ENCODE peak calls at places on chromosome 18, in five cellular contexts. B is trophoblast cell, Y is K562, N is fibroblast of lung, X is mammary epithelial cell. U is an unnamed sample.

GRCh38 chr18:22848618-22849017 is 84.5 kb upstream of the RBBP8 start:
- DNase-seq in B (peak; percentile 35), Y (no peak), N (peak; percentile 90), X (peak; percentile 83), U (peak; percentile 93)

GRCh38 chr18:55048892-55049291 is 89.6 kb upstream of the CCDC68 start:
- DNase-seq in B (peak; percentile 25), Y (no peak), N (peak; percentile 70), X (peak; percentile 35), U (peak; percentile 11)

GRCh38 chr18:45851196-45851925 is 25.9 kb downstream of the SIGLEC15 start:
- DNase-seq in B (no peak), Y (no peak), N (no peak), X (no peak), U (no peak)

GRCh38 chr18:67520276-67521035 is 3.9 kb upstream of the DSEL start:
- DNase-seq in B (peak; percentile 49), Y (no peak), N (peak; percentile 71), X (no peak), U (peak; percentile 93)

GRCh38 chr18:23723121-23723520 is 33.9 kb downstream of the LAMA3 start:
- DNase-seq in B (no peak), Y (no peak), N (peak; percentile 28), X (no peak), U (peak; percentile 39)

GRCh38 chr18:22457552-22457951 is 39.8 kb upstream of the CTAGE1 start:
- DNase-seq in B (no peak), Y (no peak), N (no peak), X (no peak), U (no peak)

GRCh38 chr18:5556317-5556974 is 12.6 kb upstream of the EPB41L3 start:
- DNase-seq in B (no peak), Y (no peak), N (peak; percentile 76), X (no peak), U (no peak)

GRCh38 chr18:65380986-65381385 is 369.8 kb upstream of the CDH7 start:
- DNase-seq in B (no peak), Y (no peak), N (no peak), X (no peak), U (no peak)

GRCh38 chr18:61199131-61199903 is 133.9 kb upstream of the CDH20 start:
- DNase-seq in B (peak; percentile 90), Y (no peak), N (peak; percentile 79), X (no peak), U (peak; percentile 79)

GRCh38 chr18:79515944-79516351 is 120.2 kb downstream of the NFATC1 start:
- DNase-seq in B (peak; percentile 65), Y (peak; percentile 27), N (no peak), X (no peak), U (no peak)

GRCh38 chr18:79680100-79680879 is 687 bp downstream of the CTDP1 start:
- DNase-seq in B (peak; percentile 65), Y (peak; percentile 38), N (peak; percentile 38), X (peak; percentile 44), U (peak; percentile 78)

GRCh38 chr18:26839609-26840008 is 25.9 kb downstream of the AQP4 start:
- DNase-seq in B (no peak), Y (no peak), N (no peak), X (no peak), U (no peak)

GRCh38 chr18:71237636-71238035 is 948.8 kb downstream of the SOCS6 start:
- DNase-seq in B (no peak), Y (no peak), N (no peak), X (no peak), U (no peak)

GRCh38 chr18:26993568-26993967 is 128.1 kb upstream of the AQP4 start:
- DNase-seq in B (no peak), Y (no peak), N (no peak), X (no peak), U (no peak)

GRCh38 chr18:58348517-58348916 is 280.4 kb downstream of the ALPK2 start:
- DNase-seq in B (no peak), Y (no peak), N (no peak), X (no peak), U (no peak)

GRCh38 chr18:23943104-23943503 is 71.5 kb upstream of the TTC39C start:
- DNase-seq in B (no peak), Y (no peak), N (no peak), X (no peak), U (no peak)

GRCh38 chr18:75293591-75293990 is 83.0 kb downstream of the TSHZ1 start:
- DNase-seq in B (peak; percentile 82), Y (no peak), N (peak; percentile 77), X (peak; percentile 9), U (no peak)

GRCh38 chr18:36831139-36831538 is 2.2 kb downstream of the KIAA1328 start:
- DNase-seq in B (no peak), Y (no peak), N (peak; percentile 21), X (peak; percentile 58), U (no peak)

GRCh38 chr18:805755-806110 is 6.3 kb downstream of the YES1 start:
- DNase-seq in B (no peak), Y (peak; percentile 16), N (no peak), X (no peak), U (no peak)

GRCh38 chr18:55186588-55186987 is 227.3 kb upstream of the CCDC68 start:
- DNase-seq in B (no peak), Y (no peak), N (no peak), X (no peak), U (no peak)

GRCh38 chr18:66752733-66753132 is 148.8 kb upstream of the CDH19 start:
- DNase-seq in B (no peak), Y (no peak), N (peak; percentile 14), X (peak; percentile 30), U (no peak)

GRCh38 chr18:74541703-74542555 is 7.6 kb downstream of the CNDP1 start:
- DNase-seq in B (peak; percentile 100), Y (no peak), N (no peak), X (peak; percentile 16), U (no peak)

GRCh38 chr18:56890632-56891031 is 239.5 kb downstream of the WDR7 start:
- DNase-seq in B (peak; percentile 95), Y (no peak), N (peak; percentile 98), X (peak; percentile 77), U (peak; percentile 77)

GRCh38 chr18:1018211-1018651 is 113.6 kb downstream of the ADCYAP1 start:
- DNase-seq in B (no peak), Y (no peak), N (peak; percentile 85), X (no peak), U (peak; percentile 42)

DNA sequence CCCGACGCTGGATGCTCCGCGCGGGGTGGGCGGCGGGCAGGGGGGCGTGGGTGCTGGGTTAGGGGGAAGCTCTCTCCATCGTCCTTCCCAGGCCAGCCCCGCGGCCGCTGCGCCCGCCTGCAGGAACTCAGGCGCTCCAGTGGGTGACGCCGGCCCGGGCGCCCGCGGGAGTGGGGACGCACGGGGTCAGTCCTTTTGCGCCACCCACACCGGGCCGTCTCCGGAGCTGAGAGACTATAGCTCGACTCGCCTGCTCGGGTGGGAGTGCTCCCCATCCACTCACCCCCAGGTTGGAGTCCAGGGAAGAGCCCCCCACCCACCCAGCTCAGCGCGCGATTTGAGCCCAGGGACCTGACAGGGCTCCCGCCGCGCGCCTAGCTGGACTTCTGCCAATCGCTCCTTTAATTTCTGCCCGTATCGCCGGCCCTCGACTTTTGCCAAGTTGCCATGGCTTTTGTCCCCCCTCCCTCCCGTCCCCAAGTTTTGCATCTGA is 205.6 kb upstream of the SMAD2 start:
- DNase-seq in B (peak; percentile 33), Y (no peak), N (no peak), X (no peak), U (no peak)
- H3K4me1 ChIP-seq in B (peaks cover 6% of the 10 kb centered on the region), Y (no peaks in the 10 kb centered on the region), N (no peaks in the 10 kb centered on the region), X (peaks cover 36% of the 10 kb centered on the region), U (peaks cover 16% of the 10 kb centered on the region)

DNA sequence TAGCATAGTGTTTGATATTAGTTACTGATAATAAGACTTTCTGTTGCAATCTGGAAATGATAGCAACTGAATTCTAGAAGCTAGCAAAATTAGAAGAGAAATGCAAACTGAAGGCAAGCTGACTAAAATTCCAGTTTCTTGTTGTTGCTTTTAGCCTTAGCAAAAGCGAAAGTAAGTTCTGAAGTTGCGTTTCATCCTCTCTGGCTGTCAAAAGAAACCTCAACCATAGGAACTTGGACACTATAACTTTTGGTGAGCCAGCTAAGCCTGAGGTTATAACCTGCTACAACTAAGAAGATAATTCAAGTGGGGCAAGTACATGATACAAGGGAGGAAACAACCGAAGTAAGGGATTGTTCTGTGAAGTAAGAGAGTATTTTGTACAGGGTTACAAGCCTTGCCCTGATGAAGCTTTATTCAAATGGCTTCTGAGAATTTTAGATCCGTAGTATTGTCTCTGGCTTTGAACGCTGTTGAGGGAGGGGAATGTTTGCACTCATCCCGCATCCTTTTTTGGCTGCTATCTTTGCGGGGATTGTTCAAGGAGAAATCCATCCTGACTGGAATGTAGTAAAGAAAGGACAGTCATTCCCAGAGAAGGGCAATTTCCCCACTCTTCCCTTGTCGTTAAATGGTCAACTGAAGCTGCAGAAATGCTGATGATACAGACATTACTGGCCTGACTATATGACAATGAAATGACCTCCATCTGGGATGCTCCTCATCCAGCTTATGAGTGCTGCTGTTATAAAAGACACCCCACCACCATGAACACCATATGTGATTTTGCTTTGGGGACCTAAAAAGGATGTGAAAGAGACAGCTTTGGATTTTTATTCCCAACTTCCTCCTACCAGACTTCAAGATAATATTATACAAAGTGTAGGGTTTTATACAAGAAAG is 7.0 kb upstream of the TMX3 start:
- DNase-seq in B (peak; percentile 16), Y (no peak), N (no peak), X (peak; percentile 12), U (peak; percentile 22)
- H3K9ac ChIP-seq in B (peak overlapping the region; percentile 40), Y (no peak overlapping the region), N (peak overlapping the region; percentile 0), X (no peak overlapping the region), U (peak overlapping the region; percentile 77)

GRCh38 chr18:3245853-3246635 is 1.6 kb upstream of the MYL12A start:
- DNase-seq in B (peak; percentile 94), Y (peak; percentile 82), N (peak; percentile 84), X (peak; percentile 85), U (peak; percentile 94)

GRCh38 chr18:3248670-3249359 is 1.2 kb downstream of the MYL12A start:
- DNase-seq in B (peak; percentile 63), Y (peak; percentile 39), N (peak; percentile 69), X (peak; percentile 61), U (peak; percentile 76)

GRCh38 chr18:3248062-3248669 is 565 bp downstream of the MYL12A start:
- DNase-seq in B (peak; percentile 53), Y (no peak), N (peak; percentile 53), X (no peak), U (peak; percentile 83)

GRCh38 chr18:3246636-3247242 is 862 bp upstream of the MYL12A start:
- DNase-seq in B (peak; percentile 50), Y (peak; percentile 80), N (no peak), X (peak; percentile 35), U (no peak)

GRCh38 chr18:3247243-3248061 is at the start of gene MYL12A:
- DNase-seq in B (peak; percentile 99), Y (peak; percentile 97), N (peak; percentile 99), X (peak; percentile 95), U (peak; percentile 95)
- H3K4me1 ChIP-seq in B (peaks cover 2% of the 10 kb centered on the region), Y (peaks cover 13% of the 10 kb centered on the region), N (peaks cover 2% of the 10 kb centered on the region), X (peaks cover 38% of the 10 kb centered on the region), U (peaks cover 37% of the 10 kb centered on the region)

GRCh38 chr18:10858477-10858876 is 290.9 kb downstream of the PIEZO2 start:
- DNase-seq in B (no peak), Y (no peak), N (no peak), X (no peak), U (no peak)
- H3K9ac ChIP-seq in B (no peak overlapping the region), Y (no peak overlapping the region), N (no peak overlapping the region), X (no peak overlapping the region), U (no peak overlapping the region)